ENCODE peak calls at places on chromosome 6, in ten cellular contexts. I, K, J, X, S, Q, P, R, M and D are unnamed samples.

GRCh38 chr6:108598316-108598863 is 37.7 kb downstream of the FOXO3 start:
- DNase-seq in I (no peak), K (no peak), J (no peak), X (no peak), S (no peak), Q (no peak), P (no peak), R (peak; percentile 92), M (no peak), D (no peak)

GRCh38 chr6:99588618-99589289 is 17.9 kb upstream of the PRDM13 start:
- DNase-seq in I (peak; percentile 66), K (peak; percentile 81), J (peak; percentile 55), X (peak; percentile 75), S (no peak), Q (peak; percentile 30), P (no peak), R (no peak), M (peak; percentile 60), D (peak; percentile 36)

GRCh38 chr6:40779399-40779798 is 192.2 kb upstream of the LRFN2 start:
- DNase-seq in I (no peak), K (no peak), J (peak; percentile 39), X (no peak), S (no peak), Q (peak; percentile 24), P (no peak), R (peak; percentile 29), M (no peak), D (peak; percentile 57)

GRCh38 chr6:53623497-53623896 is 42.1 kb downstream of the KLHL31 start:
- DNase-seq in I (no peak), K (no peak), J (no peak), X (no peak), S (no peak), Q (no peak), P (peak; percentile 9), R (peak; percentile 55), M (peak; percentile 92), D (no peak)

GRCh38 chr6:131519670-131520436 is 53.2 kb upstream of the ARG1 start:
- DNase-seq in I (no peak), K (peak; percentile 55), J (peak; percentile 34), X (no peak), S (no peak), Q (peak; percentile 5), P (peak; percentile 9), R (peak; percentile 13), M (peak; percentile 74), D (peak; percentile 40)

GRCh38 chr6:99364026-99364425 is 14.6 kb upstream of the FAXC start:
- DNase-seq in I (no peak), K (no peak), J (no peak), X (no peak), S (no peak), Q (no peak), P (no peak), R (no peak), M (no peak), D (no peak)

GRCh38 chr6:15629487-15629886 is 33.3 kb downstream of the DTNBP1 start:
- DNase-seq in I (no peak), K (no peak), J (no peak), X (no peak), S (no peak), Q (no peak), P (no peak), R (no peak), M (no peak), D (no peak)

GRCh38 chr6:7910298-7910653 is 312 bp downstream of the TXNDC5 start:
- DNase-seq in I (no peak), K (no peak), J (peak; percentile 13), X (no peak), S (no peak), Q (no peak), P (no peak), R (no peak), M (no peak), D (peak; percentile 11)

GRCh38 chr6:36387440-36388303 is at the start of gene ETV7:
- DNase-seq in I (peak; percentile 43), K (peak; percentile 64), J (peak; percentile 53), X (peak; percentile 40), S (no peak), Q (peak; percentile 10), P (no peak), R (no peak), M (no peak), D (no peak)

GRCh38 chr6:131250121-131250520 is 114.9 kb downstream of the AKAP7 start:
- DNase-seq in I (peak; percentile 65), K (peak; percentile 42), J (no peak), X (peak; percentile 62), S (no peak), Q (no peak), P (peak; percentile 34), R (peak; percentile 13), M (peak; percentile 94), D (peak; percentile 40)

GRCh38 chr6:19866900-19867627 is 29.9 kb downstream of the ID4 start:
- DNase-seq in I (no peak), K (no peak), J (peak; percentile 65), X (no peak), S (no peak), Q (peak; percentile 70), P (no peak), R (peak; percentile 17), M (no peak), D (peak; percentile 55)

GRCh38 chr6:110813813-110814487 is 1.3 kb downstream of the CDK19 start:
- DNase-seq in I (no peak), K (peak; percentile 2), J (peak; percentile 36), X (no peak), S (no peak), Q (peak; percentile 2), P (peak; percentile 16), R (no peak), M (peak; percentile 58), D (no peak)